ENCODE peak calls at places on chromosomes 13 and 19, in four cellular contexts. One of them, this sample, is unnamed.

GRCh38 chr13:32504263-32504662 is 34.3 kb downstream of the N4BP2L2 start:
- DNase-seq in heart left ventricle: no peak
- DNase-seq in transverse colon: no peak
- DNase-seq in BE2C: no peak
- DNase-seq in this sample: no peak

GRCh38 chr13:72970956-72971355 is 87.8 kb upstream of the KLF5 start:
- DNase-seq in heart left ventricle: no peak
- DNase-seq in transverse colon: no peak
- DNase-seq in BE2C: no peak
- DNase-seq in this sample: no peak

GRCh38 chr13:26280822-26281221 is 26.9 kb downstream of the CDK8 start:
- DNase-seq in heart left ventricle: no peak
- DNase-seq in transverse colon: no peak
- DNase-seq in BE2C: peak; percentile 29
- DNase-seq in this sample: no peak

GRCh38 chr13:29583073-29583785 is 12.3 kb downstream of the SLC7A1 start:
- DNase-seq in heart left ventricle: no peak
- DNase-seq in transverse colon: no peak
- DNase-seq in BE2C: no peak
- DNase-seq in this sample: peak; percentile 37

GRCh38 chr13:66237411-66238062 is 992.6 kb downstream of the PCDH9 start:
- DNase-seq in heart left ventricle: no peak
- DNase-seq in transverse colon: no peak
- DNase-seq in BE2C: no peak
- DNase-seq in this sample: no peak

GRCh38 chr13:37109080-37109678 is 3.7 kb upstream of the CSNK1A1L start:
- DNase-seq in heart left ventricle: no peak
- DNase-seq in transverse colon: no peak
- DNase-seq in BE2C: no peak
- DNase-seq in this sample: no peak

GRCh38 chr13:31236211-31236786 is 36.5 kb downstream of the B3GLCT start:
- DNase-seq in heart left ventricle: no peak
- DNase-seq in transverse colon: no peak
- DNase-seq in BE2C: peak; percentile 24
- DNase-seq in this sample: no peak

GRCh38 chr19:30437869-30438268 is 65.7 kb downstream of the ZNF536 start:
- DNase-seq in heart left ventricle: no peak
- DNase-seq in transverse colon: no peak
- DNase-seq in BE2C: no peak
- DNase-seq in this sample: no peak

GRCh38 chr19:2014081-2014693 is 1.3 kb downstream of the BTBD2 start:
- DNase-seq in heart left ventricle: peak; percentile 32
- DNase-seq in transverse colon: no peak
- DNase-seq in BE2C: no peak
- DNase-seq in this sample: no peak

GRCh38 chr19:40223135-40223822 is 3.2 kb downstream of the CCNP start:
- DNase-seq in heart left ventricle: no peak
- DNase-seq in transverse colon: peak; percentile 67
- DNase-seq in BE2C: no peak
- DNase-seq in this sample: no peak

GRCh38 chr13:37617162-37617561 is 18.6 kb upstream of the POSTN start:
- DNase-seq in heart left ventricle: no peak
- DNase-seq in transverse colon: no peak
- DNase-seq in BE2C: no peak
- DNase-seq in this sample: peak; percentile 75

GRCh38 chr19:7202888-7203287 is 91.3 kb downstream of the INSR start:
- DNase-seq in heart left ventricle: no peak
- DNase-seq in transverse colon: no peak
- DNase-seq in BE2C: no peak
- DNase-seq in this sample: no peak

GRCh38 chr19:48992571-48993174 is 436 bp downstream of the GYS1 start:
- DNase-seq in heart left ventricle: no peak
- DNase-seq in transverse colon: no peak
- DNase-seq in BE2C: no peak
- DNase-seq in this sample: no peak

GRCh38 chr19:7904074-7905020 is 670 bp downstream of the MAP2K7 start:
- DNase-seq in heart left ventricle: peak; percentile 69
- DNase-seq in transverse colon: peak; percentile 62
- DNase-seq in BE2C: peak; percentile 43
- DNase-seq in this sample: no peak

GRCh38 chr19:33431986-33432385 is 58.5 kb downstream of the CEBPG start:
- DNase-seq in heart left ventricle: no peak
- DNase-seq in transverse colon: no peak
- DNase-seq in BE2C: no peak
- DNase-seq in this sample: no peak

GRCh38 chr19:46388311-46389095 is 24.9 kb downstream of the CCDC8 start:
- DNase-seq in heart left ventricle: no peak
- DNase-seq in transverse colon: no peak
- DNase-seq in BE2C: no peak
- DNase-seq in this sample: no peak

DNA sequence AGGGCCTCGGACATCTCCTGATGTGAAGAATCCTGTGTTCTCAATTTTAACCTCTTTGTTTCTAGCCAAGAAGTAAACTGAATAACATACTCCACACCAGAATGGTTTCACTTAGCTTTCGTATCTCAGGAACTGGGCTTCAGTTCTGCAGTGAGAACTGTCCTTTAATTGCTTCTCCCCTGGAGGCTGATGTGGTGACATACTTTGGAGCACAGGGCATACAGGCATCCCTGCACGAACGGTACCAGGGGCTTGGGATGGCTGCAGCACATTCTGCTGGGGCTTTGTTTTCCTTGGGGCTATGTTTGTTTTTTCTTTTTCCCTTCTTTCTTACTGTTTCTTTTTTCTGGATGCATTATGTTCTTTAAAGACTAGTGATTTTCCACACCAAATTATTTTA is 230.5 kb downstream of the TM9SF2 start:
- DNase-seq in heart left ventricle: no peak
- DNase-seq in transverse colon: no peak
- DNase-seq in BE2C: no peak
- DNase-seq in this sample: no peak
- TF ChIP-seq CTCF in heart left ventricle: no peak
- TF ChIP-seq CTCF in transverse colon: no peak
- TF ChIP-seq CTCF in BE2C: no peak
- TF ChIP-seq CTCF in this sample: no peak

GRCh38 chr13:109783815-109784589 is 2.4 kb downstream of the IRS2 start:
- DNase-seq in heart left ventricle: peak; percentile 38
- DNase-seq in transverse colon: no peak
- DNase-seq in BE2C: peak; percentile 63
- DNase-seq in this sample: no peak
- H3K4me3 ChIP-seq in heart left ventricle: peak overlapping the region; percentile 56
- H3K4me3 ChIP-seq in transverse colon: peak overlapping the region; percentile 52
- H3K4me3 ChIP-seq in BE2C: peak overlapping the region; percentile 87
- H3K4me3 ChIP-seq in this sample: peak overlapping the region; percentile 55

GRCh38 chr13:91042870-91043269 is 304.6 kb upstream of the MIR17HG start:
- DNase-seq in heart left ventricle: no peak
- DNase-seq in transverse colon: no peak
- DNase-seq in BE2C: no peak
- DNase-seq in this sample: no peak

GRCh38 chr13:91046715-91047327 is 300.7 kb upstream of the MIR17HG start:
- DNase-seq in heart left ventricle: no peak
- DNase-seq in transverse colon: no peak
- DNase-seq in BE2C: no peak
- DNase-seq in this sample: no peak

DNA sequence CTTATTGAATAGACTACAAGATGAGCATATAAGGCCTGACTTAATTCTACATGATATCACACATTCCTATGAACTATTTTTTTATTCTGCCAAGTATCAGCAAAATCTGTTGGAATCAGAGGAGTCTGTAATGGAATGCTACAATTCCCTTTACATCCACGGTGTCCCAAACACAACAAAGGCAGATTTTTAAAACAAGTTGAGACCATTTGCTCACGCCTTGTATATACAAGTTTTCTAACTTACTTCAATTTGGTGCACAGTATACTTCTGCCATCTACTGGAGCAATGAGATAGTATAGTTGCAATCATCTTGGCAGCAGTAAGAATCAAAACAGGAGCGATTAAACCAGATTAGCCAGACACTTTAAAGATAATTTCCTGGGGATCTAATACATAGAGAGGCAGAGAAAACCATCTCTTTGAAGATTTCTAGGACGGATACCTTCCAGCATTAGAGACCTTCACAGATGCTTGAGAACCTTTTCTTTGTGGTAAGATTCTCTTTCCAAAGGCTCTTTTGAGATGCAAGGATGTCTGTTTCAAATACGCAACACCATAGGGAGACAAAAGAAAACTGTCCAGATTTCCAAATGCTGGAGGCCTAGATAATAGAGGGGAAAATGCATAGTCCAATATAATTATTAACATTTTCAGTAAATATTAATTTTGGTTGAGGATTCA is 302.0 kb upstream of the MIR17HG start:
- DNase-seq in heart left ventricle: no peak
- DNase-seq in transverse colon: no peak
- DNase-seq in BE2C: no peak
- DNase-seq in this sample: no peak
- TF ChIP-seq CTCF in heart left ventricle: no peak
- TF ChIP-seq CTCF in transverse colon: no peak
- TF ChIP-seq CTCF in BE2C: peak; percentile 60
- TF ChIP-seq CTCF in this sample: no peak

DNA sequence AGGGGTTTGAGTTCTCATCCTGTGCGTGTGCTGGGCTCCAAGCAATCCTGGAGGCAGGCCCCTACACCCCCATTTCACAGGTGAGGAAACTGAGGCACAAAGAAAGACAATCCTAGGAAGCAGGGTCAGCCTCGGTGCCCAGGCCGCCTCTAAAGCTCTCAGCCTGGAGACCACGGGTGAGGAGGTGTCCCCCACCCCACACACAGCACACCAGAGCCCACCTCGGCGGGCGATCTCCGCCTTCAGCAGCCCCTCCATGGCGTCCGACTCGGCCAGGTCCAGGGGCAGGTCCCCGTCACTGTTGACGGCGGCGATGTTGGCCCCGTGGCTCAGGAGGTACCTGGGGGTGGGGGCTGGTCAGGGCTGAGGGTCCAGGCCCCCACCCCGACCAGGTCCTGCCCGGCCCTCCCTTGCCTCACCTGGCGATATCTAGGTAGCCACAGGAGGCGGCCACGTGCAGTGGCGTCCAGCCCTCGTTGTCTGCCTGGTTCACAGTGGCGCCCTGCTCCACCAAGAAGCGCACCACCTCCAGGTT is 5.1 kb downstream of the PPP1R12C start:
- DNase-seq in heart left ventricle: peak; percentile 26
- DNase-seq in transverse colon: no peak
- DNase-seq in BE2C: no peak
- DNase-seq in this sample: no peak
- H3K4me3 ChIP-seq in heart left ventricle: no peak overlapping the region
- H3K4me3 ChIP-seq in transverse colon: no peak overlapping the region
- H3K4me3 ChIP-seq in BE2C: no peak overlapping the region
- H3K4me3 ChIP-seq in this sample: no peak overlapping the region

GRCh38 chr13:110309661-110310524 is 2.8 kb downstream of the COL4A2 start:
- DNase-seq in heart left ventricle: no peak
- DNase-seq in transverse colon: no peak
- DNase-seq in BE2C: no peak
- DNase-seq in this sample: no peak

GRCh38 chr13:110314516-110315245 is 7.6 kb downstream of the COL4A2 start:
- DNase-seq in heart left ventricle: peak; percentile 82
- DNase-seq in transverse colon: no peak
- DNase-seq in BE2C: no peak
- DNase-seq in this sample: no peak

GRCh38 chr13:110311721-110312668 is 4.9 kb downstream of the COL4A2 start:
- DNase-seq in heart left ventricle: peak; percentile 41
- DNase-seq in transverse colon: no peak
- DNase-seq in BE2C: no peak
- DNase-seq in this sample: no peak

GRCh38 chr13:110310541-110311491 is 3.7 kb downstream of the COL4A2 start:
- DNase-seq in heart left ventricle: no peak
- DNase-seq in transverse colon: no peak
- DNase-seq in BE2C: no peak
- DNase-seq in this sample: no peak

DNA sequence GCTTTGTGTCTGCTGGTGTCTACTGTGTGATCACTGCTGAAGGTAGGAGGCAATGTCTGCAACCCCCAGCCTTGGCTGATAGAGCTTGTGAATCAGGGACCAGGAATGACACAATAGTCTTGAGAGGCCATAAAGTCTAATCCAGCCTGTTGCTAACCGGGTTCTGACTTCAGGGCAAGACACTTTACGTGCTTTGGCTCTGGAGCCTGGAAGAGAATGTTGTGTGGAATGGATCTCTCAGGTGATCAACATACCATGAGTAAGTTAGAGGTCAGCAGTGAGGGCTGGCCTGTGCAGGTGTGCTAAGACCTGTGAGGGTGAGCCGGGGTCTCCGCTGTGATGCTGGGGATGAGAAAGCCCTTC is 5.6 kb downstream of the COL4A2 start:
- DNase-seq in heart left ventricle: no peak
- DNase-seq in transverse colon: no peak
- DNase-seq in BE2C: no peak
- DNase-seq in this sample: peak; percentile 67
- TF ChIP-seq CTCF in heart left ventricle: no peak
- TF ChIP-seq CTCF in transverse colon: no peak
- TF ChIP-seq CTCF in BE2C: no peak
- TF ChIP-seq CTCF in this sample: peak; percentile 40

GRCh38 chr13:62207388-62207787 is 791.7 kb upstream of the PCDH20 start:
- DNase-seq in heart left ventricle: no peak
- DNase-seq in transverse colon: no peak
- DNase-seq in BE2C: no peak
- DNase-seq in this sample: no peak
- H3K4me3 ChIP-seq in heart left ventricle: no peak overlapping the region
- H3K4me3 ChIP-seq in transverse colon: no peak overlapping the region
- H3K4me3 ChIP-seq in BE2C: no peak overlapping the region
- H3K4me3 ChIP-seq in this sample: no peak overlapping the region